ENCODE peak calls at places on chromosomes 12 and 14, in ten cellular contexts. O, E, I, Q, N, A, W, Z, M and V are unnamed samples.

GRCh38 chr12:55019784-55020183 is at the start of gene NEUROD4:
- DNase-seq in E (no peak), A (no peak), M (peak), Q (no peak), O (peak), I (peak), Z (peak), N (peak), W (no peak), V (peak)

GRCh38 chr12:32515137-32515860 is 115.9 kb downstream of the FGD4 start:
- DNase-seq in Z (no peak), M (no peak), A (no peak), N (peak), E (no peak), I (no peak), Q (no peak), W (no peak), O (no peak), V (no peak)

GRCh38 chr12:32083489-32083888 is 23.2 kb upstream of the BICD1 start:
- DNase-seq in N (no peak), W (no peak), M (no peak), O (peak), Z (no peak), Q (no peak), A (no peak), E (no peak), I (no peak), V (no peak)

GRCh38 chr14:24368562-24369252 is 723 bp downstream of the NFATC4 start:
- DNase-seq in O (peak), Z (peak), A (no peak), I (peak), W (peak), M (peak), E (peak), Q (peak), N (peak), V (peak)

GRCh38 chr14:38964630-38965029 is 138.4 kb downstream of the SEC23A start:
- DNase-seq in W (no peak), E (no peak), N (peak), Q (no peak), M (no peak), I (no peak), O (no peak), Z (no peak), A (no peak), V (no peak)

GRCh38 chr12:68236421-68237059 is 10.9 kb upstream of the IL26 start:
- DNase-seq in Z (no peak), I (no peak), M (no peak), O (no peak), W (no peak), Q (no peak), A (peak), E (no peak), N (no peak), V (no peak)

GRCh38 chr14:80504781-80505180 is 293.5 kb upstream of the DIO2 start:
- DNase-seq in N (no peak), O (no peak), A (no peak), Q (no peak), W (no peak), E (no peak), I (no peak), Z (no peak), M (no peak), V (no peak)

GRCh38 chr14:68342216-68342615 is 450.7 kb downstream of the ZFP36L1 start:
- DNase-seq in W (no peak), E (no peak), N (no peak), M (no peak), I (no peak), Q (no peak), O (no peak), Z (no peak), A (no peak), V (no peak)

GRCh38 chr12:63915105-63915830 is 70.8 kb downstream of the SRGAP1 start:
- DNase-seq in Q (no peak), N (no peak), A (no peak), I (no peak), W (no peak), Z (no peak), O (peak), E (no peak), M (no peak), V (no peak)

GRCh38 chr12:62817556-62818271 is 117.2 kb downstream of the PPM1H start:
- DNase-seq in O (peak), I (no peak), Q (peak), N (no peak), W (no peak), E (no peak), M (no peak), A (no peak), Z (no peak), V (no peak)

GRCh38 chr12:63805704-63806672 is 26.3 kb downstream of the RXYLT1 start:
- DNase-seq in Z (no peak), M (no peak), E (peak), I (no peak), A (no peak), N (no peak), W (no peak), O (no peak), Q (no peak), V (peak)

GRCh38 chr12:118073768-118074167 is 12.8 kb upstream of the WSB2 start:
- DNase-seq in M (no peak), O (no peak), W (no peak), A (no peak), Z (no peak), N (no peak), Q (no peak), I (no peak), E (no peak), V (no peak)

GRCh38 chr12:122001379-122002209 is 20.1 kb upstream of the BCL7A start:
- DNase-seq in O (no peak), E (no peak), A (no peak), I (no peak), M (no peak), Z (peak), W (no peak), N (peak), Q (no peak), V (no peak)

GRCh38 chr12:130831876-130832405 is 7.1 kb downstream of the STX2 start:
- DNase-seq in A (no peak), E (no peak), N (no peak), Z (no peak), Q (no peak), W (no peak), O (no peak), M (no peak), I (no peak), V (no peak)

GRCh38 chr12:89927226-89927698 is 218.6 kb upstream of the ATP2B1 start:
- DNase-seq in W (no peak), Q (no peak), A (no peak), E (no peak), Z (no peak), I (no peak), M (no peak), O (no peak), N (no peak), V (no peak)

GRCh38 chr14:69270795-69271708 is 11.1 kb downstream of the GALNT16 start:
- DNase-seq in I (peak), M (no peak), A (no peak), O (no peak), W (no peak), E (no peak), Z (no peak), N (no peak), Q (no peak), V (no peak)

GRCh38 chr12:131390408-131391100 is 320.3 kb upstream of the SFSWAP start:
- DNase-seq in Q (no peak), N (peak), E (no peak), I (no peak), Z (peak), W (no peak), M (no peak), A (no peak), O (no peak), V (no peak)

GRCh38 chr14:100979079-100979478 is 75.6 kb upstream of the RTL1 start:
- DNase-seq in I (no peak), A (no peak), Q (no peak), N (no peak), W (no peak), O (no peak), M (no peak), Z (no peak), E (no peak), V (no peak)

GRCh38 chr12:26936559-26937442 is 980 bp downstream of the INTS13 start:
- DNase-seq in O (no peak), W (no peak), Q (no peak), Z (no peak), I (no peak), A (no peak), N (no peak), M (no peak), E (no peak), V (no peak)

GRCh38 chr12:51183816-51184215 is 10.9 kb upstream of the TFCP2 start:
- DNase-seq in Q (no peak), N (no peak), A (no peak), E (peak), I (no peak), M (no peak), W (no peak), O (peak), Z (no peak), V (peak)

GRCh38 chr12:103774977-103775560 is 66.0 kb downstream of the NT5DC3 start:
- DNase-seq in Q (no peak), M (no peak), I (no peak), N (no peak), O (no peak), Z (no peak), W (no peak), A (no peak), E (no peak), V (no peak)

GRCh38 chr12:103997277-103997900 is 31.7 kb downstream of the TDG start:
- DNase-seq in W (peak), Z (no peak), N (no peak), O (no peak), E (peak), M (no peak), Q (no peak), A (no peak), I (peak), V (no peak)

DNA sequence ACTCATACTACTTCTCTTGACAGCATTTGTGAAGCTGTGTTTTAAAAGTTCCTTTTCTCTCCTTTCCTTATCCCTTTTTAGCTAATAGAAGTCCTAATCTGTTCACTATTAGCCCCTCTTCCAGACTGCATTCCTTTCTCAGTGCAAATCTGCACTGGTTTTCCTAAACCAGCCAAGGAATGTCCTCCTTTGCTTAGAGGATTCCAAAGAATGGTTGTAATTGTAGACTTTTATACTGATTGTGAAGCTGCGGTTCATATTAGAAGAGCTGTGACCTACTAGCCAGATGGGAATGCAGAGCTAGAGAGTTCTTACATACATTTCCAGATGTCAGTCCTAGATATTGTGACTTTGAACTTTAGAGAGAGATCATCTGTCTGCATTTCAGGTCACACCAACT is 79.7 kb downstream of the MYRFL start:
- DNase-seq in A (no peak), O (peak), Z (no peak), E (no peak), Q (no peak), M (no peak), W (no peak), I (no peak), N (peak), V (no peak)
- H3K27ac ChIP-seq in A (no peak), O (no peak), Z (no peak), E (no peak), Q (no peak), M (no peak), W (no peak), I (no peak), N (no peak), V (no peak)

DNA sequence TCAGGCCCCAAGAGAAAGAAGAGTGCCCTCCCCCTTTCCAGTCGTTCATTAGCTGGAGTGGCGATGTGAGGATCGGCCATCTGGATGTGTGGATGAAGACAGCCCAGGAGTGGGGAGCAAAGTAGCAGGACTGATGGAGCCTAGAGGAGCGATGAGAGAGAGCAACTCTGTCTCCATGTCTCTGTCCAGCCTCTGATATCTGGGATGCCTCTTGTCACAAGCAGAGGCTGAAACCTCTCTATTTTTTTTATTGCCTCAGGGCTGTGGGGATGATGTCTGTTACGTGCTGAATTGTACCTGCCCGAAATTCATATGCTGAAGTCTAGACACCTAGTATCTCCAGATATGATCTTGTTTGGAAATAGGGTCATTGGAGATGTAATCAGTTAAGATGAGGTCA is 2.7 kb downstream of the SERPINA11 start:
- DNase-seq in O (no peak), W (no peak), N (no peak), E (no peak), Q (no peak), M (no peak), I (no peak), A (no peak), Z (no peak), V (no peak)
- H3K4me3 ChIP-seq in O (no peak), W (no peak), N (no peak), E (no peak), Q (no peak), M (no peak), I (no peak), A (no peak), Z (no peak), V (no peak)

GRCh38 chr12:95328708-95329107 is 111.1 kb downstream of the VEZT start:
- DNase-seq in M (no peak), W (no peak), E (no peak), N (no peak), I (no peak), A (no peak), Z (no peak), O (no peak), Q (no peak), V (no peak)

GRCh38 chr12:95326855-95327254 is 109.2 kb downstream of the VEZT start:
- DNase-seq in O (no peak), Z (no peak), I (no peak), A (no peak), E (no peak), Q (no peak), M (no peak), N (no peak), W (no peak), V (no peak)

GRCh38 chr12:95323204-95323603 is 105.6 kb downstream of the VEZT start:
- DNase-seq in A (no peak), M (no peak), I (no peak), E (no peak), O (no peak), Z (no peak), Q (no peak), W (no peak), N (no peak), V (no peak)

GRCh38 chr12:95325501-95325900 is 107.9 kb downstream of the VEZT start:
- DNase-seq in O (no peak), E (no peak), N (no peak), M (no peak), Q (no peak), Z (no peak), I (no peak), A (no peak), W (no peak), V (no peak)

DNA sequence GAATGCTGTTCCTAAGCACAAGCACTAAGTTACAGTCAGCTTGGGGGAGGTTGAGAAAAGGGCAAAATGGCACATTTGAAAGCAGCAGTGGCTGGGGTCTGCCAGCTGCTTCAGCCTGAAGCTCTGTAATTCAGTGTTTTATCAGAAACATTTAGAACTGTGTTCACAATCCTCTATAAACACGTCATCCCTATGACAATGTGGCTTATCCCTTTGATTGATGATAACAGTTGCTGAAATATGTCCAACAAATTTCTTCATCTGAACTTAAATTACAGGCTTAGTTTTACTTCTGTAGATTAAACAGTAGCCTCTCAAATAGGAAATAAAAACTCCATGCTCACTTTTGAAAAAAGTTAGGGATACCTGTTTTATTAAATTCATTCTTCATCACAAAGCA is 108.8 kb downstream of the VEZT start:
- DNase-seq in M (no peak), N (no peak), W (no peak), I (no peak), O (peak), E (no peak), A (no peak), Q (no peak), Z (no peak), V (no peak)
- H3K27ac ChIP-seq in M (no peak), N (no peak), W (no peak), I (no peak), O (no peak), E (no peak), A (no peak), Q (no peak), Z (no peak), V (no peak)

DNA sequence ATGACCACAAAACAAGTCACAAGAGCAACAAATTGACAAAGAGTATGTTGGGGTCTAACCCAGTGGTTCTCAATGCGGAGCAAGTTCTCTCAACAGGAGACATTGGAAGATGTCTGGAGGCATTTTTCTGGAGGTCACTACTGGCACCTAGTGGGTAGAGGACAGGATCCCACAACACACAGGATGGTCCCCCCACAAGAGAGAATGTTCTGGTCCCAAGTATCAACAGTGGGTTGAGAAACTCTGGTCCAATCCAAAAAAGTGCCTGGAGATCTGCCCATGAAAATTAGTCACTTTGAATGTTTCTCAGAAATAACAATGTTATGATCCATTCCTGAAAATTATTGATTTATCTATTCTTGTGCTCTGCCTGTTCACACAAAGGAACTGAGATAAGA is 3.3 kb downstream of the SSH1 start:
- DNase-seq in Q (no peak), E (no peak), A (no peak), W (no peak), I (no peak), N (no peak), M (no peak), O (peak), Z (no peak), V (no peak)
- H3K4me3 ChIP-seq in Q (no peak), E (no peak), A (no peak), W (no peak), I (no peak), N (no peak), M (peak), O (peak), Z (no peak), V (no peak)